ENCODE peak calls at places on chromosomes 5 and 9, in six cellular contexts. T is AG09309, W is Calu3, S is astrocyte of the spinal cord, J is tibial artery, B is AG04450. Q is an unnamed sample.

GRCh38 chr5:73496984-73497457 is 1.2 kb upstream of the BTF3 start:
- DNase-seq in W (no peak), S (peak), J (no peak), T (no peak), B (peak), Q (no peak)

GRCh38 chr5:36492998-36493655 is 113.3 kb upstream of the SLC1A3 start:
- DNase-seq in T (no peak), W (peak), J (no peak), S (peak), B (no peak), Q (no peak)

GRCh38 chr5:156178117-156178516 is 148.8 kb upstream of the SGCD start:
- DNase-seq in T (no peak), W (no peak), B (no peak), S (no peak), J (no peak), Q (no peak)

GRCh38 chr5:146675700-146676099 is 159.7 kb upstream of the GPR151 start:
- DNase-seq in B (no peak), J (no peak), S (no peak), T (no peak), W (no peak), Q (no peak)

GRCh38 chr9:120490888-120491595 is 88.9 kb downstream of the CDK5RAP2 start:
- DNase-seq in T (no peak), S (no peak), W (no peak), J (no peak), B (no peak), Q (no peak)

GRCh38 chr5:84016090-84016489 is 295.4 kb upstream of the HAPLN1 start:
- DNase-seq in W (no peak), B (no peak), S (no peak), J (no peak), T (no peak), Q (no peak)

GRCh38 chr5:167228134-167228533 is 1063.3 kb upstream of the WWC1 start:
- DNase-seq in J (no peak), W (no peak), T (no peak), S (no peak), B (no peak), Q (no peak)

GRCh38 chr5:21236896-21237830 is 1249.2 kb upstream of the CDH18 start:
- DNase-seq in S (peak), T (no peak), J (no peak), B (no peak), W (no peak), Q (no peak)

GRCh38 chr5:135950611-135951010 is 4.2 kb downstream of the LECT2 start:
- DNase-seq in W (no peak), T (no peak), B (peak), S (peak), J (no peak), Q (no peak)

GRCh38 chr5:109649371-109649770 is 40.4 kb upstream of the MAN2A1 start:
- DNase-seq in J (no peak), B (no peak), W (no peak), T (no peak), S (peak), Q (no peak)

GRCh38 chr5:12316812-12317211 is 412.6 kb upstream of the CTNND2 start:
- DNase-seq in T (no peak), W (no peak), S (no peak), J (no peak), B (no peak), Q (no peak)

GRCh38 chr9:134658378-134658955 is 16.9 kb downstream of the COL5A1 start:
- DNase-seq in W (no peak), S (no peak), T (no peak), J (no peak), B (no peak), Q (no peak)

GRCh38 chr9:10080012-10080411 is 532.8 kb downstream of the PTPRD start:
- DNase-seq in J (no peak), S (no peak), W (no peak), T (no peak), B (no peak), Q (no peak)

GRCh38 chr9:114060711-114061110 is 17.4 kb downstream of the AMBP start:
- DNase-seq in B (no peak), S (no peak), T (no peak), W (no peak), J (no peak), Q (peak)

GRCh38 chr9:115050002-115050490 is 67.9 kb downstream of the TNC start:
- DNase-seq in J (no peak), B (no peak), S (no peak), W (no peak), T (no peak), Q (no peak)

GRCh38 chr5:78597068-78597857 is 51.3 kb downstream of the LHFPL2 start:
- DNase-seq in S (peak), T (no peak), W (no peak), B (peak), J (no peak), Q (no peak)

GRCh38 chr5:137619191-137619870 is 116.6 kb downstream of the KLHL3 start:
- DNase-seq in S (peak), B (peak), J (peak), T (peak), W (no peak), Q (peak)

GRCh38 chr9:96218821-96219614 is 83.0 kb downstream of the HSD17B3 start:
- DNase-seq in W (no peak), B (no peak), T (no peak), J (no peak), S (no peak), Q (no peak)

GRCh38 chr5:159198063-159199036 is 11.0 kb downstream of the RNF145 start:
- DNase-seq in T (no peak), J (no peak), B (no peak), W (no peak), S (no peak), Q (no peak)

GRCh38 chr9:113219972-113220371 is 1.1 kb downstream of the FKBP15 start:
- DNase-seq in S (peak), J (no peak), W (no peak), B (peak), T (peak), Q (no peak)

GRCh38 chr5:154133591-154133990 is 56.9 kb upstream of the GALNT10 start:
- DNase-seq in S (no peak), J (no peak), W (no peak), B (no peak), T (no peak), Q (no peak)

GRCh38 chr9:97938081-97938644 is at the start of gene HEMGN:
- DNase-seq in T (no peak), J (no peak), W (no peak), B (no peak), S (no peak), Q (no peak)

GRCh38 chr9:132919609-132920268 is 24.7 kb downstream of the TSC1 start:
- DNase-seq in J (no peak), W (no peak), S (no peak), B (no peak), T (no peak), Q (no peak)

GRCh38 chr5:94746731-94747124 is 128.3 kb downstream of the SLF1 start:
- DNase-seq in T (no peak), W (no peak), B (no peak), J (no peak), S (no peak), Q (no peak)

GRCh38 chr9:33159058-33159759 is 7.9 kb downstream of the B4GALT1 start:
- DNase-seq in J (peak), W (no peak), B (no peak), T (no peak), S (peak), Q (peak)

GRCh38 chr5:40428129-40428528 is 251.6 kb upstream of the PTGER4 start:
- DNase-seq in W (no peak), T (no peak), B (no peak), S (peak), J (peak), Q (peak)

GRCh38 chr9:15966471-15966870 is 413.6 kb downstream of the CCDC171 start:
- DNase-seq in J (no peak), W (no peak), B (no peak), T (no peak), S (no peak), Q (no peak)

GRCh38 chr5:154701181-154701580 is 54.0 kb upstream of the LARP1 start:
- DNase-seq in T (no peak), B (no peak), S (no peak), W (no peak), J (no peak), Q (no peak)

GRCh38 chr9:87592554-87593394 is 95.1 kb downstream of the DAPK1 start:
- DNase-seq in T (no peak), J (peak), B (no peak), W (peak), S (peak), Q (peak)

GRCh38 chr5:89967806-89968444 is 441.6 kb downstream of the CETN3 start:
- DNase-seq in J (no peak), B (no peak), T (peak), W (no peak), S (peak), Q (no peak)

DNA sequence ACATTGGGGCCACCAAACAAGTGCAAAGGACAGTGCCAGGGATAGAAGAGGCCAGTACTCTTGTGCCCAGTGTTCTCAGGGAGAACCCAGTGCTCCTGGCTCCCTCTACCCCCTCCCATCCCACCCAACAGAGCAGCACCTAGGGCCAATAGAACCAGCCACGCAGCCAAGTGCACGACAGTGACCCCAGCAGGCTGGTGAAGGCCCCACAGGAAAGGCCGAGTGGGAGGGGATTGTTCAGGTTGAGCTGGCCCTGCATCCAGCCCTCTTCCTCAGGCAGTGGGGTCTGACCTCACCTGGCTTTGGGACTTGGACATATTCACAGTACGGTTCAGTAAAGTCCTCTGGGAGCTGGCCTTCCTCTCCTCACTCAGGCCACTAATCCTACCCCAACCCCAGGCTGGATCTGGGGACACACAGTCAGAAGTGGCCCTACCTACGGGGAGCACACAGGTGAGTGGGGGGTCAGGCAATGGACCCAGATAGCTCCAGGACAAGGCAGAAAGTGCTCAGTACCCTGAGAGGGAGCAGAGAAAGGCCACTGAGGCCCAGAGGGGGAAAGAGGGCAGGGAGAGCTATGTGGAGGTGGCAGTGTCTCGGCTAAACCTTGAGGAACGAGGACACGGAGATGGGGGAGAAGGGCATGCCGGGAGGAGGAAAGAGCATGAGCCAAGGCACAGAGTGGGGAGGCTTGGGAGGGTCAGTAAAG is 25.4 kb downstream of the POLR1E start:
- DNase-seq in J (no peak), B (no peak), T (no peak), S (no peak), W (no peak), Q (no peak)
- TF ChIP-seq CTCF in J (no peak), B (peak), T (peak), S (peak), W (no peak), Q (no peak)

GRCh38 chr5:157306690-157307089 is 40.8 kb downstream of the CYFIP2 start:
- DNase-seq in S (no peak), J (no peak), B (no peak), W (no peak), T (no peak), Q (no peak)

GRCh38 chr5:157301066-157301465 is 35.1 kb downstream of the CYFIP2 start:
- DNase-seq in T (no peak), B (no peak), J (no peak), W (no peak), S (no peak), Q (no peak)

GRCh38 chr5:157306092-157306491 is 40.2 kb downstream of the CYFIP2 start:
- DNase-seq in W (no peak), B (no peak), T (no peak), S (no peak), J (no peak), Q (no peak)

GRCh38 chr5:157303023-157303422 is 37.1 kb downstream of the CYFIP2 start:
- DNase-seq in T (no peak), W (no peak), S (no peak), B (no peak), J (no peak), Q (no peak)

DNA sequence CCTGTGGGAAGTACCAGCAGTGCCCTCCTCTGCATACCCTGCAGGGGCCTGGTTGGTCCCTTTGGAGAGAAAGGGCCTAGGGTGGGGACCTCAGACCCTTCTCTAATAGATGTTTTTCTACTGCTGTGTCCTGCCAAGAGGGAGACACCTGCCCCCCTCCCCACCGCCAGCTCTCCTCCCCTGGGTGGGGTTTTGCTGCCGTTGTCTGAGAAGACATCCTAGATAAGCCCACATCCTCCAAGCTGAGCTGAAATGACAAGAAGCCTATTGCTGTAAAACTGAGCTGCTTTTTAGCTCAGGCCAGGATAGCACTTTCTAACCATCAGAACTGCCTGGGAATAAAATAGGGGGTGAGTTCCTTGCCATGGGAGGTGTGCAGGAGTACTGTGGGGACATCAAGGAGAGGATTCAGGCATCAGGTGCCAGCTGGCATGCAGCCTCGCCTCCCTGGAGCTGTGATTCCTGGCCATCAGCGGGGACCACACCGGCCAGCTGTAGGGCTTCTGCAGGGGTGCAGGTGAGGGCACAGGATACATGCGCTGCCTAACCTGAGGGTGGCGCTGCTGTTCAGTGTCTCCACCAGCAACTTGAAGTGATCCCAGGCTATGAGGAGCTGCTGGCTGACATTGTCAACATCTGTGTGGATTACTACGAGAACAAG is 37.9 kb downstream of the CYFIP2 start:
- DNase-seq in T (no peak), S (no peak), W (no peak), B (no peak), J (no peak), Q (no peak)
- TF ChIP-seq CTCF in T (peak), S (peak), W (no peak), B (peak), J (no peak), Q (no peak)

GRCh38 chr5:179274321-179275315 is 70.6 kb downstream of the ADAMTS2 start:
- DNase-seq in W (no peak), S (no peak), T (no peak), B (no peak), J (no peak), Q (no peak)
- TF ChIP-seq CTCF in W (no peak), S (peak), T (peak), B (peak), J (no peak), Q (no peak)

DNA sequence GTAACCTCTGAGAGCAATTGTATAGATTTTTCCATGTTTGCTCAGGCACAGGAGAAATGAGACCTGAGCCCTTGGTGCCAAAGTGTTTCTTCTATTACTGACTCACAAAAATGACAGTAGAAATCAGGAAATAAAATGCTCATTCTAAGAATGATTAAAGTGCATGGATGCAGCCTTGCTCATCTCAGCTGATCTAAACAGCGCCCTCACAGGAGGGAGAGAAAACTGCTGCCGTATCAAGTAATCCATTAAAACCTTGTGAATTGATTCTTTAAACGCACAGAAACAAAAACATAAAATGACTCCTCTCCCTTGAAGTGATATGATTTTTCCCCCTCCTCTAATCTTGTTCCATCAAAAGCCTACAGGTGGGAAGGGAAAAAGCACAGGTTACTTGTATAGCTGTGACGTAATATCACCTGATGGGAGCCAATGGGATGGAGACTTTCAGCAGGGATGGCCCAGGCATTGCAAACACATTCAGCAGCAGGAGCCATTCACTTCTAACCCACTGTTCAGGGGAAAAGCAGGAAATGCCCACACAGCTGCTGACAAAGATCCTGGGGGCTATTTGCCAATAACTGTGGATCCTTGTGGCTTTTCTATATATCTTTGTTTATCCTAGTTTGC is 76.7 kb downstream of the PLCXD3 start:
- DNase-seq in W (no peak), S (no peak), B (no peak), J (no peak), T (no peak), Q (no peak)
- TF ChIP-seq CTCF in W (no peak), S (peak), B (peak), J (no peak), T (peak), Q (peak)